ENCODE peak calls at places on chromosome 2, in four cellular contexts. R is CD4-positive, alpha-beta T cell; D is tibial nerve; X is GM20000. B is an unnamed sample.

GRCh38 chr2:40428434-40428833 is 23.5 kb downstream of the SLC8A1 start:
- DNase-seq in X (no peak), R (no peak), D (no peak), B (no peak)

GRCh38 chr2:157261199-157261782 is 3.8 kb downstream of the GALNT5 start:
- DNase-seq in R (no peak), D (no peak), X (no peak), B (no peak)

GRCh38 chr2:132439703-132440398 is 23.2 kb downstream of the GPR39 start:
- DNase-seq in R (no peak), X (no peak), D (no peak), B (no peak)

GRCh38 chr2:144643537-144644336 is 123.8 kb upstream of the ZEB2 start:
- DNase-seq in D (no peak), X (no peak), R (no peak), B (no peak)

GRCh38 chr2:159515482-159515881 is 100.9 kb downstream of the BAZ2B start:
- DNase-seq in X (no peak), D (no peak), R (no peak), B (no peak)

GRCh38 chr2:174326880-174327558 is 7.7 kb upstream of the SP9 start:
- DNase-seq in R (no peak), D (no peak), X (peak), B (no peak)

GRCh38 chr2:157940024-157940423 is 63.9 kb upstream of the ACVR1 start:
- DNase-seq in D (no peak), R (no peak), X (no peak), B (no peak)

GRCh38 chr2:223797811-223798721 is 39.3 kb downstream of the AP1S3 start:
- DNase-seq in X (peak), D (no peak), R (no peak), B (peak)

GRCh38 chr2:27191107-27191829 is 20.6 kb upstream of the ATRAID start:
- DNase-seq in D (no peak), X (peak), R (peak), B (no peak)

GRCh38 chr2:210199186-210199765 is 26.0 kb downstream of the ACADL start:
- DNase-seq in R (no peak), D (no peak), X (peak), B (no peak)

GRCh38 chr2:177322801-177323261 is 58.3 kb upstream of the NFE2L2 start:
- DNase-seq in D (no peak), R (no peak), X (no peak), B (no peak)

GRCh38 chr2:45323344-45323743 is 287.7 kb downstream of the SRBD1 start:
- DNase-seq in D (no peak), X (no peak), R (no peak), B (no peak)

GRCh38 chr2:203501870-203502269 is 33.2 kb downstream of the RAPH1 start:
- DNase-seq in X (no peak), R (no peak), D (no peak), B (no peak)

GRCh38 chr2:172643142-172643541 is 87.3 kb downstream of the PDK1 start:
- DNase-seq in R (no peak), X (no peak), D (no peak), B (no peak)

GRCh38 chr2:165601866-165602636 is 132.6 kb downstream of the CSRNP3 start:
- DNase-seq in R (no peak), X (no peak), D (no peak), B (no peak)

DNA sequence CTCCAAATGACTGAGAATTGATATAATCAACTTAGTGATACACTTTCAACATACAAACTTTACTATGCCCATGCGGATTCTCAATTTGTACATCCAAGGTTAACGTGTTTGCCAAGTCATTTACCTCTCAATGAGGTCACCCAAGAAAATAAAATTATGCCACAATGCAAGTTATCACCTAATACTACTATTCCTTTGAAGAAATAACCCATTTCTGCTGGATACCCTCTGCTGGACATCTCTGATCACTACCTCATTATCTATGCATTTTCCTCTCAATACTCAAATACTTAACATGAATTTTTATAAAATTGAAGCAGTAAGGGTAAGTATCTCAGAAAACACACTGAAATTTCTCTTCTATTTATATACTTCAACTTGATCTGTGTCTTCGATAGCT is 12.7 kb downstream of the HNRNPLL start:
- DNase-seq in R (no peak), D (no peak), X (no peak), B (no peak)
- TF ChIP-seq CTCF in R (no peak), D (no peak), X (no peak), B (peak)

GRCh38 chr2:24394998-24395397 is 34.7 kb upstream of the ITSN2 start:
- DNase-seq in R (no peak), X (no peak), D (no peak), B (no peak)
- TF ChIP-seq CTCF in R (no peak), X (no peak), D (no peak), B (no peak)

DNA sequence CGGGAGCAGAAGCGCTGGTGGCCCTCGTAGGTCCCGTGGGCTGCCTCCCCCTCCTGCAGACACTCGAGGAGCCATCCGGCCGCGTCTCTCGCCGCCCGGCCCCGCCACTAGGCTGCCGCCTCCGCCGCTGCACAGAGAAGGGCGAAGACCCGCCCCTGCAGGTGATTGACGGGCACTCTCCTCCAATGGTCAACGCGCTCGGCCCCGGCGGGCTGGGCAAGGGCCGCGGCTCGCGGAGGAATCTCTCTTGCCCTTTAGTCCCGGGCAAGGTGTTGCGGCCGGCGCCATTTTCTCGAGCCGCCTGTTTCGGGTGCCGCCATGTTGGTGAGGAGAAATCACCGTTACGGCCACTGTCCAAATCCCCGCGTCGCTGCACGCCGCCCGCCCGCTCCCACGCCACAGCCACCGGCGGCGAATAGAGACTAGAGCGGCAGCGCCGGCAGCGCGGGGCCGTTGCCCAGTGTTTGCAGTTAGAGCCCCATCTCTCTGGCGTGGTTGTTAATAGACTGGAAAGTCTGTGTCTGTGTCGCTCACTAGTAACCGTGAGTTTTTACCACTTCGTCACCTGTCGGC is at the start of gene ZC3H6:
- DNase-seq in R (peak), D (peak), X (peak), B (peak)
- TF ChIP-seq CTCF in R (no peak), D (peak), X (no peak), B (no peak)

GRCh38 chr2:238339814-238340213 is 19.5 kb downstream of the TRAF3IP1 start:
- DNase-seq in R (no peak), X (no peak), D (no peak), B (no peak)
- TF ChIP-seq CTCF in R (no peak), X (no peak), D (no peak), B (peak)

DNA sequence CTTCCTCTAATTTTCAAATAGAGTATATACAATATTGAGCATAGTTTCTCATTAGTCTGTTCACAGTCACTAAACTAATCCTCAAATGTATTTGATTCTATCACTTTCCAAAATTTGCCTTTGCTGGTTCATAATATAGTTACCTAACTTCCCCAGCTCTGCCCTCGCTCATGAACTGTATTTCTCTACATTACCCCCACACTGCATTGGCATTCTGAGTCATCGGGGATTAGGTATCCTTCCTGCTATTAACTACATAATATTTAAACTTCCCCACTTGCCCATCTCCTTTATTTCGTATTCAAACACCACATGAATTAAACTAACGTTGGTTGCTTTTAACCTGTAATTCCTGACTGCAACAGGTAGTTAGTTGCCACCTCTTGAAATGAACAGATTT is 14.8 kb upstream of the CLASP1 start:
- DNase-seq in D (no peak), R (no peak), X (no peak), B (no peak)
- TF ChIP-seq CTCF in D (no peak), R (no peak), X (no peak), B (no peak)